ENCODE peak calls at places on chromosome 10, in ten cellular contexts. One of them, this sample, is unnamed. For H3K4me1, the result is how much of the 10 kb centered on the place peaks cover.

GRCh38 chr10:106577266-106577665 is 587.2 kb downstream of the SORCS1 start:
- DNase-seq in heart left ventricle: no peak
- DNase-seq in uterus: no peak
- DNase-seq in sigmoid colon: no peak
- DNase-seq in naive thymus-derived CD4-positive, alpha-beta T cell: no peak
- DNase-seq in mesendoderm: peak
- DNase-seq in tibial artery: no peak
- DNase-seq in CD8-positive, alpha-beta memory T cell: no peak
- DNase-seq in lower lobe of right lung: no peak
- DNase-seq in heart right ventricle: no peak
- DNase-seq in this sample: no peak

GRCh38 chr10:46523881-46524470 is 32.5 kb downstream of the GPRIN2 start:
- DNase-seq in naive thymus-derived CD4-positive, alpha-beta T cell: no peak
- DNase-seq in tibial artery: peak
- DNase-seq in sigmoid colon: peak
- DNase-seq in mesendoderm: no peak
- DNase-seq in lower lobe of right lung: peak
- DNase-seq in uterus: peak
- DNase-seq in heart right ventricle: no peak
- DNase-seq in CD8-positive, alpha-beta memory T cell: no peak
- DNase-seq in heart left ventricle: no peak
- DNase-seq in this sample: peak

GRCh38 chr10:61451357-61451756 is 1.8 kb downstream of the TMEM26 start:
- DNase-seq in uterus: no peak
- DNase-seq in heart right ventricle: no peak
- DNase-seq in tibial artery: no peak
- DNase-seq in mesendoderm: no peak
- DNase-seq in heart left ventricle: no peak
- DNase-seq in sigmoid colon: no peak
- DNase-seq in CD8-positive, alpha-beta memory T cell: no peak
- DNase-seq in naive thymus-derived CD4-positive, alpha-beta T cell: no peak
- DNase-seq in lower lobe of right lung: no peak
- DNase-seq in this sample: no peak

GRCh38 chr10:98167191-98167590 is 32.7 kb downstream of the R3HCC1L start:
- DNase-seq in mesendoderm: no peak
- DNase-seq in uterus: no peak
- DNase-seq in naive thymus-derived CD4-positive, alpha-beta T cell: no peak
- DNase-seq in heart right ventricle: no peak
- DNase-seq in lower lobe of right lung: no peak
- DNase-seq in tibial artery: no peak
- DNase-seq in sigmoid colon: no peak
- DNase-seq in heart left ventricle: no peak
- DNase-seq in CD8-positive, alpha-beta memory T cell: no peak
- DNase-seq in this sample: no peak

GRCh38 chr10:102523250-102524029 is 19.7 kb downstream of the SUFU start:
- DNase-seq in tibial artery: peak
- DNase-seq in mesendoderm: no peak
- DNase-seq in sigmoid colon: no peak
- DNase-seq in heart right ventricle: peak
- DNase-seq in lower lobe of right lung: no peak
- DNase-seq in uterus: no peak
- DNase-seq in heart left ventricle: no peak
- DNase-seq in naive thymus-derived CD4-positive, alpha-beta T cell: no peak
- DNase-seq in CD8-positive, alpha-beta memory T cell: no peak
- DNase-seq in this sample: peak

GRCh38 chr10:7687228-7687907 is 15.7 kb upstream of the ITIH2 start:
- DNase-seq in heart left ventricle: peak
- DNase-seq in naive thymus-derived CD4-positive, alpha-beta T cell: peak
- DNase-seq in sigmoid colon: peak
- DNase-seq in uterus: peak
- DNase-seq in mesendoderm: peak
- DNase-seq in heart right ventricle: peak
- DNase-seq in lower lobe of right lung: peak
- DNase-seq in CD8-positive, alpha-beta memory T cell: peak
- DNase-seq in tibial artery: peak
- DNase-seq in this sample: peak

GRCh38 chr10:96646774-96647173 is 60.0 kb upstream of the TM9SF3 start:
- DNase-seq in sigmoid colon: no peak
- DNase-seq in lower lobe of right lung: no peak
- DNase-seq in heart left ventricle: no peak
- DNase-seq in CD8-positive, alpha-beta memory T cell: no peak
- DNase-seq in naive thymus-derived CD4-positive, alpha-beta T cell: no peak
- DNase-seq in uterus: no peak
- DNase-seq in heart right ventricle: no peak
- DNase-seq in tibial artery: no peak
- DNase-seq in mesendoderm: no peak
- DNase-seq in this sample: no peak

GRCh38 chr10:62038609-62039190 is 137.2 kb downstream of the ARID5B start:
- DNase-seq in uterus: peak
- DNase-seq in CD8-positive, alpha-beta memory T cell: peak
- DNase-seq in tibial artery: peak
- DNase-seq in naive thymus-derived CD4-positive, alpha-beta T cell: peak
- DNase-seq in heart left ventricle: peak
- DNase-seq in sigmoid colon: peak
- DNase-seq in heart right ventricle: peak
- DNase-seq in lower lobe of right lung: peak
- DNase-seq in mesendoderm: peak
- DNase-seq in this sample: peak

GRCh38 chr10:13808556-13809391 is 222.0 kb downstream of the PRPF18 start:
- DNase-seq in naive thymus-derived CD4-positive, alpha-beta T cell: no peak
- DNase-seq in lower lobe of right lung: no peak
- DNase-seq in tibial artery: no peak
- DNase-seq in heart right ventricle: no peak
- DNase-seq in mesendoderm: no peak
- DNase-seq in CD8-positive, alpha-beta memory T cell: no peak
- DNase-seq in sigmoid colon: no peak
- DNase-seq in heart left ventricle: no peak
- DNase-seq in uterus: no peak
- DNase-seq in this sample: no peak

GRCh38 chr10:123458933-123459332 is 207.2 kb upstream of the GPR26 start:
- DNase-seq in CD8-positive, alpha-beta memory T cell: no peak
- DNase-seq in uterus: no peak
- DNase-seq in heart left ventricle: no peak
- DNase-seq in tibial artery: no peak
- DNase-seq in lower lobe of right lung: no peak
- DNase-seq in naive thymus-derived CD4-positive, alpha-beta T cell: no peak
- DNase-seq in heart right ventricle: no peak
- DNase-seq in sigmoid colon: peak
- DNase-seq in mesendoderm: no peak
- DNase-seq in this sample: no peak

GRCh38 chr10:33235951-33236350 is 98.5 kb downstream of the NRP1 start:
- DNase-seq in tibial artery: no peak
- DNase-seq in uterus: no peak
- DNase-seq in sigmoid colon: no peak
- DNase-seq in heart left ventricle: no peak
- DNase-seq in mesendoderm: no peak
- DNase-seq in lower lobe of right lung: no peak
- DNase-seq in CD8-positive, alpha-beta memory T cell: no peak
- DNase-seq in heart right ventricle: no peak
- DNase-seq in naive thymus-derived CD4-positive, alpha-beta T cell: no peak
- DNase-seq in this sample: no peak
- H3K4me1 ChIP-seq in tibial artery: under half
- H3K4me1 ChIP-seq in uterus: under half
- H3K4me1 ChIP-seq in sigmoid colon: under half
- H3K4me1 ChIP-seq in heart left ventricle: under half
- H3K4me1 ChIP-seq in mesendoderm: under half
- H3K4me1 ChIP-seq in lower lobe of right lung: under half
- H3K4me1 ChIP-seq in CD8-positive, alpha-beta memory T cell: under half
- H3K4me1 ChIP-seq in heart right ventricle: half or more
- H3K4me1 ChIP-seq in naive thymus-derived CD4-positive, alpha-beta T cell: under half
- H3K4me1 ChIP-seq in this sample: under half

DNA sequence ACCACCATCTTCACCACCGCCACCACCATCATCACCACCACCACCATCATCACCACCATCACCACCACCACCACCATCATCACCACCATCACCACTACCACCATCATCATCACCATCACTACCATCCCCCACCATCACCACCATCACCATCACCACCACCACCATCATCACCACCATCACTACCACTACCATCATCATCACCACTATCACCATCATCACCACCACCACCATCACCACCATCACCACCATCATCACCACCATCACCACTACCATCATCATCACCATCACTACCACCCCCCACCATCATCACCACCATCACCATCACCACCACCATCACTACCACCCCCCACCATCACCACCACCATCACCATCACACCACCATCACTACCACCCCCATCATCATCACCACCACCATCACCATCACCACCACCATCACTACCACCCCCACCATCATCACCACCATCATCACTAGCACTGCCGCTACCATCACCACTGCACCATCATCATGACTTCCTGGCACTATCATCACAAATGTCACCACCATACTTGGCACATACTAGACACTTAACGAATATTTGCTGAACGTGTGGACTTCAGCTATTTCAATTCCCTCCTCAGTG is 25.3 kb upstream of the FZD8 start:
- DNase-seq in CD8-positive, alpha-beta memory T cell: no peak
- DNase-seq in heart right ventricle: no peak
- DNase-seq in heart left ventricle: no peak
- DNase-seq in lower lobe of right lung: no peak
- DNase-seq in tibial artery: no peak
- DNase-seq in sigmoid colon: no peak
- DNase-seq in naive thymus-derived CD4-positive, alpha-beta T cell: no peak
- DNase-seq in mesendoderm: no peak
- DNase-seq in uterus: no peak
- DNase-seq in this sample: no peak
- H3K4me1 ChIP-seq in CD8-positive, alpha-beta memory T cell: under half
- H3K4me1 ChIP-seq in heart right ventricle: under half
- H3K4me1 ChIP-seq in heart left ventricle: under half
- H3K4me1 ChIP-seq in lower lobe of right lung: under half
- H3K4me1 ChIP-seq in tibial artery: under half
- H3K4me1 ChIP-seq in sigmoid colon: under half
- H3K4me1 ChIP-seq in naive thymus-derived CD4-positive, alpha-beta T cell: under half
- H3K4me1 ChIP-seq in mesendoderm: under half
- H3K4me1 ChIP-seq in uterus: under half
- H3K4me1 ChIP-seq in this sample: under half

DNA sequence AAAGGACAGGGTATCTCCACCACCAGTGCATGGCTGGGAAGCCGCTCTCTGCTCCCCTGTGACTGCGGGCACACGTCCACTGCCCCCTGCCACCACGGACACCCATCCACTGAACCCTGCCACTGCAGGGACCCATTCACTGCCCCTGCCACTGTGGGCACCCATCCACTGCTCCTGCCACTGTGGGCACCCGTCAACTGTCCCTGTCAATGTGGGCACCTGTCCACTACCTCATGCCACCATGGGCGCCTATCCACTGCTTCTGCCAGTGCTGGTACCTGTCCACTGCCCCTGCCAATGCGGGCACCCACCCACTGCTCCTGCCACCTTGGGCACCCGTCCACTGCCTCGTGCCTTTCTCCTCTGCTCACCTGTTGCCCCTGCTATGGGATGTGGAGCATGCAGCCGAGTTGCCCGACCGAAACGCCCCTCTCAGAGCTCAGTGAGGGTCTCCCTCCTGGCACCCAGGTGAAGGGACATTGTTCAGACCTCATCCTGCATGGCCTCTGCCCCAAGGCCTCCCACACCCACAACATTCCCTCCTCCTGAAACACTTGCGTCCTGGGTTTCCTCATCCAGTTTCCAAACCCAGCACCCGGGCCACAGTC is 207.4 kb downstream of the ADARB2 start:
- DNase-seq in tibial artery: peak
- DNase-seq in sigmoid colon: peak
- DNase-seq in lower lobe of right lung: no peak
- DNase-seq in CD8-positive, alpha-beta memory T cell: no peak
- DNase-seq in uterus: no peak
- DNase-seq in mesendoderm: no peak
- DNase-seq in heart right ventricle: no peak
- DNase-seq in naive thymus-derived CD4-positive, alpha-beta T cell: no peak
- DNase-seq in heart left ventricle: no peak
- DNase-seq in this sample: peak
- H3K4me1 ChIP-seq in tibial artery: under half
- H3K4me1 ChIP-seq in sigmoid colon: under half
- H3K4me1 ChIP-seq in lower lobe of right lung: under half
- H3K4me1 ChIP-seq in CD8-positive, alpha-beta memory T cell: under half
- H3K4me1 ChIP-seq in uterus: under half
- H3K4me1 ChIP-seq in mesendoderm: under half
- H3K4me1 ChIP-seq in heart right ventricle: under half
- H3K4me1 ChIP-seq in naive thymus-derived CD4-positive, alpha-beta T cell: under half
- H3K4me1 ChIP-seq in heart left ventricle: under half
- H3K4me1 ChIP-seq in this sample: under half

GRCh38 chr10:17913604-17914003 is 38.1 kb upstream of the SLC39A12 start:
- DNase-seq in heart right ventricle: no peak
- DNase-seq in heart left ventricle: no peak
- DNase-seq in tibial artery: no peak
- DNase-seq in sigmoid colon: no peak
- DNase-seq in naive thymus-derived CD4-positive, alpha-beta T cell: no peak
- DNase-seq in CD8-positive, alpha-beta memory T cell: no peak
- DNase-seq in uterus: no peak
- DNase-seq in lower lobe of right lung: no peak
- DNase-seq in mesendoderm: no peak
- DNase-seq in this sample: no peak

GRCh38 chr10:17912764-17913163 is 39.0 kb upstream of the SLC39A12 start:
- DNase-seq in uterus: no peak
- DNase-seq in sigmoid colon: no peak
- DNase-seq in tibial artery: no peak
- DNase-seq in mesendoderm: no peak
- DNase-seq in heart right ventricle: no peak
- DNase-seq in naive thymus-derived CD4-positive, alpha-beta T cell: no peak
- DNase-seq in lower lobe of right lung: no peak
- DNase-seq in heart left ventricle: no peak
- DNase-seq in CD8-positive, alpha-beta memory T cell: no peak
- DNase-seq in this sample: no peak

GRCh38 chr10:17914169-17915045 is 37.3 kb upstream of the SLC39A12 start:
- DNase-seq in naive thymus-derived CD4-positive, alpha-beta T cell: no peak
- DNase-seq in heart right ventricle: no peak
- DNase-seq in sigmoid colon: no peak
- DNase-seq in heart left ventricle: no peak
- DNase-seq in CD8-positive, alpha-beta memory T cell: no peak
- DNase-seq in uterus: no peak
- DNase-seq in lower lobe of right lung: no peak
- DNase-seq in tibial artery: no peak
- DNase-seq in mesendoderm: no peak
- DNase-seq in this sample: no peak

GRCh38 chr10:17906002-17906401 is 45.7 kb upstream of the SLC39A12 start:
- DNase-seq in CD8-positive, alpha-beta memory T cell: no peak
- DNase-seq in tibial artery: no peak
- DNase-seq in heart left ventricle: no peak
- DNase-seq in sigmoid colon: no peak
- DNase-seq in lower lobe of right lung: no peak
- DNase-seq in uterus: no peak
- DNase-seq in naive thymus-derived CD4-positive, alpha-beta T cell: no peak
- DNase-seq in heart right ventricle: no peak
- DNase-seq in mesendoderm: no peak
- DNase-seq in this sample: no peak

DNA sequence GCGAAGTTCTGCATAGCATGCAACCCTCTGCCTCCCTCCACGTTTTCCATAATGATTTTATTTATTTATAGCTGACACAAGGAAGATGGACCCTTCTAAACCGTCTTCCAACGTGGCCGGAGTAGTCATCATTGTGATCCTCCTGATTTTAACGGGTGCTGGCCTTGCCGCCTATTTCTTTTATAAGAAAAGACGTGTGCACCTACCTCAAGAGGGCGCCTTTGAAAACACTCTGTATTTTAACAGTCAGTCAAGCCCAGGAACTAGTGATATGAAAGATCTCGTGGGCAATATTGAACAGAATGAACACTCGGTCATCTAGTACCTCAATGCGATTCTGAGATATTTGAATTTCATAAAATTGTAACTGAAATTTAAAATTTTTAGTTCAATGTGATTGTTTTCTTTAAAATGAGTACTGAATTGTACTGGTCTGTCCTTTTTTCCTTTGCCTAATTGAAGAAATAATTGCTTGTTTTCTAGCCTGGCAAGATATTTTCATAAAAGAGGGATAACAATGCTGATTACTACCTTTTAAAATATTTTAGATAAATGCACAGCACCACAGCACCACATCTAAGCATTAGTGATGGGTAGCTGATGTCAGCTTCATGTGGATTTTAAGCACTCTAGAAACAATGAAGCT is 41.5 kb upstream of the SLC39A12 start:
- DNase-seq in mesendoderm: peak
- DNase-seq in lower lobe of right lung: no peak
- DNase-seq in heart left ventricle: peak
- DNase-seq in naive thymus-derived CD4-positive, alpha-beta T cell: no peak
- DNase-seq in heart right ventricle: no peak
- DNase-seq in tibial artery: no peak
- DNase-seq in sigmoid colon: peak
- DNase-seq in CD8-positive, alpha-beta memory T cell: no peak
- DNase-seq in uterus: peak
- DNase-seq in this sample: no peak
- H3K4me1 ChIP-seq in mesendoderm: under half
- H3K4me1 ChIP-seq in lower lobe of right lung: under half
- H3K4me1 ChIP-seq in heart left ventricle: under half
- H3K4me1 ChIP-seq in naive thymus-derived CD4-positive, alpha-beta T cell: under half
- H3K4me1 ChIP-seq in heart right ventricle: under half
- H3K4me1 ChIP-seq in tibial artery: under half
- H3K4me1 ChIP-seq in sigmoid colon: under half
- H3K4me1 ChIP-seq in CD8-positive, alpha-beta memory T cell: under half
- H3K4me1 ChIP-seq in uterus: under half
- H3K4me1 ChIP-seq in this sample: under half